ENCODE peak calls at places on chromosomes 7 and 10, in four cellular contexts. One of them, this sample, is unnamed.

GRCh38 chr10:93352638-93353383 is 129.3 kb downstream of the MYOF start:
- DNase-seq in M059J: peak
- DNase-seq in endothelial cell of umbilical vein: peak
- DNase-seq in AG20443: peak
- DNase-seq in this sample: peak

GRCh38 chr7:134391223-134391622 is 67.7 kb downstream of the AKR1B1 start:
- DNase-seq in AG20443: no peak
- DNase-seq in M059J: no peak
- DNase-seq in endothelial cell of umbilical vein: no peak
- DNase-seq in this sample: no peak

GRCh38 chr10:50624866-50625491 is 1.2 kb upstream of the SGMS1 start:
- DNase-seq in endothelial cell of umbilical vein: peak
- DNase-seq in AG20443: peak
- DNase-seq in M059J: peak
- DNase-seq in this sample: peak

GRCh38 chr7:108045154-108045553 is 42.2 kb upstream of the LAMB1 start:
- DNase-seq in endothelial cell of umbilical vein: peak
- DNase-seq in M059J: peak
- DNase-seq in AG20443: peak
- DNase-seq in this sample: peak

GRCh38 chr7:36287371-36288241 is 102.1 kb upstream of the ANLN start:
- DNase-seq in AG20443: no peak
- DNase-seq in M059J: peak
- DNase-seq in endothelial cell of umbilical vein: no peak
- DNase-seq in this sample: no peak

GRCh38 chr10:21405981-21406380 is 119.5 kb downstream of the SKIDA1 start:
- DNase-seq in M059J: no peak
- DNase-seq in AG20443: no peak
- DNase-seq in endothelial cell of umbilical vein: no peak
- DNase-seq in this sample: no peak

GRCh38 chr7:44072364-44073231 is 7.2 kb upstream of the PGAM2 start:
- DNase-seq in AG20443: peak
- DNase-seq in endothelial cell of umbilical vein: peak
- DNase-seq in M059J: peak
- DNase-seq in this sample: peak

GRCh38 chr7:125383324-125383723 is 453.7 kb upstream of the POT1 start:
- DNase-seq in endothelial cell of umbilical vein: no peak
- DNase-seq in AG20443: no peak
- DNase-seq in M059J: no peak
- DNase-seq in this sample: no peak

GRCh38 chr10:70786799-70787415 is 1.7 kb upstream of the TBATA start:
- DNase-seq in M059J: no peak
- DNase-seq in endothelial cell of umbilical vein: no peak
- DNase-seq in AG20443: no peak
- DNase-seq in this sample: peak

GRCh38 chr7:131090188-131090587 is 237.5 kb upstream of the MKLN1 start:
- DNase-seq in AG20443: no peak
- DNase-seq in endothelial cell of umbilical vein: no peak
- DNase-seq in M059J: no peak
- DNase-seq in this sample: no peak

GRCh38 chr7:148395990-148396716 is 194.4 kb upstream of the C7orf33 start:
- DNase-seq in AG20443: no peak
- DNase-seq in endothelial cell of umbilical vein: no peak
- DNase-seq in M059J: peak
- DNase-seq in this sample: no peak

GRCh38 chr7:84981038-84981601 is 205.7 kb downstream of the SEMA3D start:
- DNase-seq in endothelial cell of umbilical vein: no peak
- DNase-seq in AG20443: no peak
- DNase-seq in M059J: peak
- DNase-seq in this sample: no peak